ENCODE peak calls at places on chromosomes 2 and 18, in ten cellular contexts. Y is adrenal gland, H is fibroblast of lung, T is Peyer's patch, Z is uterus, X is A549, C is sigmoid colon, O is cardiac muscle cell, K is ascending aorta, V is A673. L is an unnamed sample.

GRCh38 chr2:233026211-233026813 is 6.2 kb upstream of the NEU2 start:
- DNase-seq in Y (no peak), H (peak; percentile 88), T (no peak), Z (no peak), X (peak; percentile 19), C (no peak), O (peak; percentile 55), K (no peak), V (no peak), L (peak; percentile 30)

GRCh38 chr2:1873343-1873742 is 129.0 kb upstream of the PXDN start:
- DNase-seq in Y (no peak), H (no peak), T (no peak), Z (no peak), X (no peak), C (no peak), O (no peak), K (no peak), V (no peak), L (no peak)

GRCh38 chr2:240343548-240343947 is 91.9 kb upstream of the GPC1 start:
- DNase-seq in Y (no peak), H (no peak), T (no peak), Z (no peak), X (no peak), C (no peak), O (peak; percentile 21), K (no peak), V (no peak), L (no peak)

GRCh38 chr2:100470898-100471514 is 724 bp downstream of the NMS start:
- DNase-seq in Y (peak; percentile 22), H (peak; percentile 5), T (no peak), Z (no peak), X (no peak), C (no peak), O (peak; percentile 27), K (no peak), V (peak; percentile 59), L (peak; percentile 6)

GRCh38 chr18:9334351-9335254 is at the start of gene TWSG1:
- DNase-seq in Y (peak; percentile 96), H (peak; percentile 95), T (peak; percentile 96), Z (peak; percentile 95), X (peak; percentile 91), C (peak; percentile 98), O (peak; percentile 98), K (peak; percentile 70), V (peak; percentile 98), L (peak; percentile 98)

GRCh38 chr2:39093208-39093898 is 27.5 kb downstream of the SOS1 start:
- DNase-seq in Y (no peak), H (no peak), T (no peak), Z (no peak), X (no peak), C (no peak), O (no peak), K (no peak), V (no peak), L (no peak)

GRCh38 chr2:107259411-107260195 is 373.6 kb upstream of the ST6GAL2 start:
- DNase-seq in Y (no peak), H (no peak), T (no peak), Z (no peak), X (no peak), C (no peak), O (no peak), K (no peak), V (no peak), L (no peak)

GRCh38 chr2:86671304-86671981 is 47.8 kb upstream of the RNF103 start:
- DNase-seq in Y (peak; percentile 46), H (peak; percentile 6), T (peak; percentile 46), Z (no peak), X (no peak), C (no peak), O (peak; percentile 64), K (no peak), V (no peak), L (no peak)

GRCh38 chr2:185433824-185434223 is 304.8 kb upstream of the FSIP2 start:
- DNase-seq in Y (no peak), H (peak; percentile 94), T (no peak), Z (no peak), X (no peak), C (no peak), O (no peak), K (no peak), V (peak; percentile 32), L (no peak)

GRCh38 chr2:127095367-127095641 is 11.7 kb downstream of the BIN1 start:
- DNase-seq in Y (no peak), H (no peak), T (no peak), Z (no peak), X (no peak), C (no peak), O (no peak), K (no peak), V (no peak), L (no peak)

GRCh38 chr2:200613692-200614091 is 27.9 kb downstream of the AOX1 start:
- DNase-seq in Y (no peak), H (no peak), T (no peak), Z (no peak), X (no peak), C (no peak), O (no peak), K (no peak), V (no peak), L (no peak)

GRCh38 chr18:58144671-58145285 is 100.8 kb downstream of the NEDD4L start:
- DNase-seq in Y (no peak), H (no peak), T (no peak), Z (no peak), X (no peak), C (no peak), O (no peak), K (no peak), V (no peak), L (no peak)

GRCh38 chr2:135850811-135851668 is 14.1 kb upstream of the LCT start:
- DNase-seq in Y (no peak), H (no peak), T (no peak), Z (no peak), X (no peak), C (no peak), O (no peak), K (no peak), V (no peak), L (no peak)

GRCh38 chr2:45134726-45135125 is 125.5 kb upstream of the SIX2 start:
- DNase-seq in Y (peak; percentile 12), H (no peak), T (no peak), Z (no peak), X (peak; percentile 11), C (no peak), O (peak; percentile 71), K (no peak), V (peak; percentile 17), L (no peak)

GRCh38 chr2:218002792-218003191 is at the start of gene TNS1:
- DNase-seq in Y (peak; percentile 88), H (peak; percentile 61), T (no peak), Z (peak; percentile 73), X (no peak), C (peak; percentile 88), O (peak; percentile 69), K (no peak), V (no peak), L (no peak)
- H3K4me3 ChIP-seq in Y (peak within 1 kb of the TSS; percentile 44), H (peak within 1 kb of the TSS; percentile 27), T (no peak within 1 kb of the TSS), Z (peak within 1 kb of the TSS; percentile 63), X (no peak within 1 kb of the TSS), C (peak within 1 kb of the TSS; percentile 32), O (no peak within 1 kb of the TSS), K (peak within 1 kb of the TSS; percentile 69), V (peak within 1 kb of the TSS; percentile 28), L (no peak within 1 kb of the TSS)

GRCh38 chr2:119713819-119714490 is 35.0 kb downstream of the TMEM177 start:
- DNase-seq in Y (no peak), H (no peak), T (no peak), Z (no peak), X (no peak), C (no peak), O (no peak), K (no peak), V (no peak), L (no peak)
- H3K27ac ChIP-seq in Y (no peak overlapping the region), H (no peak overlapping the region), T (no peak overlapping the region), Z (no peak overlapping the region), X (no peak overlapping the region), C (no peak overlapping the region), O (no peak overlapping the region), K (no peak overlapping the region), V (no peak overlapping the region), L (no peak overlapping the region)

GRCh38 chr2:10812362-10813084 is at the start of gene PDIA6:
- DNase-seq in Y (peak; percentile 98), H (peak; percentile 96), T (peak; percentile 99), Z (peak; percentile 99), X (peak; percentile 97), C (peak; percentile 98), O (peak; percentile 98), K (peak; percentile 89), V (peak; percentile 97), L (peak; percentile 98)

GRCh38 chr2:10811552-10811951 is 1.0 kb downstream of the PDIA6 start:
- DNase-seq in Y (no peak), H (no peak), T (no peak), Z (no peak), X (no peak), C (peak; percentile 56), O (peak; percentile 13), K (no peak), V (peak; percentile 12), L (peak; percentile 27)

GRCh38 chr2:10813085-10813748 is 632 bp upstream of the PDIA6 start:
- DNase-seq in Y (no peak), H (peak; percentile 50), T (no peak), Z (no peak), X (no peak), C (peak; percentile 39), O (no peak), K (no peak), V (no peak), L (no peak)

GRCh38 chr2:10814142-10814541 is 1.6 kb upstream of the PDIA6 start:
- DNase-seq in Y (no peak), H (no peak), T (no peak), Z (no peak), X (no peak), C (peak; percentile 48), O (no peak), K (no peak), V (no peak), L (no peak)

GRCh38 chr2:10810175-10811161 is 2.1 kb downstream of the PDIA6 start:
- DNase-seq in Y (peak; percentile 39), H (peak; percentile 49), T (no peak), Z (no peak), X (no peak), C (peak; percentile 11), O (peak; percentile 32), K (no peak), V (no peak), L (no peak)
- H3K4me3 ChIP-seq in Y (no peak overlapping the region), H (peak overlapping the region; percentile 87), T (peak overlapping the region; percentile 1), Z (peak overlapping the region; percentile 61), X (peak overlapping the region; percentile 85), C (no peak overlapping the region), O (peak overlapping the region; percentile 98), K (peak overlapping the region; percentile 68), V (peak overlapping the region; percentile 98), L (no peak overlapping the region)

DNA sequence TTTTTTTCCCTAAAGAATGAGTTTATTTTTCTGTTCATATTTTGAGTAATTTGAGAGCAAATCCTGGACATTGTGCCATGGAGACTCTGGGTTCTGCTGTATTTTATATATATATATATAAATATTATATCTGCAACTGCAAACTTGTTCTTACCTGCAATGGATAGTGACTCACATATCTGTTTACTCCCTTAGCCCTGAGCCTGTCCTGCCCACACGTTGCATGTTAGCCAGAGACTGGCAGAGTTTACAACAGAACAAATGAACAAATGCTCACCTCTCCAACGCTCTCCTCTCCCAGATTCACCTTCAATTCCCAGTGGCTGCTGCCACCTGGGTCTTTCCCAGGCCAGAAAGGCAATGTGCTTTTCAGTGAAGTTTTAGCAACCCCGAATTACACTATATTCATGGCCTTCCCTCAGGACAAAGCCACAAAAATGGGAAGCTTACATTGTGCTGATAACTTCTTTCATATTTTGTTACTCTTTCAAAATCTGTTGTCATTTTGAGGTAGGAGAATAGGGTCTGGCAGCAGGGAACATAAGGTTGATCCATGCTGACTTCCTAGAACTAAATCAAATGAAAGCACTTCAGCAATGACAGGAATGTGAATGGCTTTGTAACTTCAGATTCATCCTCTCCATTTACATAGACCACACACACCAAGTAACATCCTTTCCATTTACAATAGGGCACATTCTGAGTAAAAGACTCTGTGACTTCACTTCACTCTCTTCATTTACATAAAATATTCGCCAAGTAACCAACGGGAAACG is 105.4 kb upstream of the FAM110C start:
- DNase-seq in Y (no peak), H (no peak), T (no peak), Z (no peak), X (no peak), C (no peak), O (no peak), K (no peak), V (no peak), L (no peak)
- H3K27ac ChIP-seq in Y (no peak overlapping the region), H (no peak overlapping the region), T (no peak overlapping the region), Z (no peak overlapping the region), X (no peak overlapping the region), C (no peak overlapping the region), O (no peak overlapping the region), K (no peak overlapping the region), V (no peak overlapping the region), L (peak overlapping the region; percentile 71)